ENCODE peak calls at places on chromosomes 7 and 10, in eight cellular contexts. One of them, this sample, is unnamed.

GRCh38 chr10:27779462-27779861 is 33.8 kb upstream of the MKX start:
- DNase-seq in memory B cell: no peak
- DNase-seq in activated naive CD4-positive, alpha-beta T cell treated with anti-CD3 and anti-CD28 coated beads for 36 hours: no peak
- DNase-seq in T-helper 1 cell: no peak
- DNase-seq in stimulated activated CD4-positive, alpha-beta T cell treated with anti-CD3 and anti-CD28 coated beads, Interleukin-15, amount 100 ng/mL, for 48 hours: no peak
- DNase-seq in activated CD8-positive, alpha-beta memory T cell treated with anti-CD3 and anti-CD28 coated beads for 1 hour: no peak
- DNase-seq in C1 segment of cervical spinal cord: no peak
- DNase-seq in stimulated activated CD8-positive, alpha-beta memory T cell treated with anti-CD3 and anti-CD28 coated beads, Interleukin-15, amount 100 ng/mL, for 24 hours: no peak
- DNase-seq in this sample: no peak

GRCh38 chr10:31977440-31978157 is 49.0 kb upstream of the ARHGAP12 start:
- DNase-seq in stimulated activated CD4-positive, alpha-beta T cell treated with anti-CD3 and anti-CD28 coated beads, Interleukin-15, amount 100 ng/mL, for 48 hours: no peak
- DNase-seq in T-helper 1 cell: peak
- DNase-seq in C1 segment of cervical spinal cord: no peak
- DNase-seq in stimulated activated CD8-positive, alpha-beta memory T cell treated with anti-CD3 and anti-CD28 coated beads, Interleukin-15, amount 100 ng/mL, for 24 hours: no peak
- DNase-seq in activated naive CD4-positive, alpha-beta T cell treated with anti-CD3 and anti-CD28 coated beads for 36 hours: no peak
- DNase-seq in activated CD8-positive, alpha-beta memory T cell treated with anti-CD3 and anti-CD28 coated beads for 1 hour: no peak
- DNase-seq in memory B cell: no peak
- DNase-seq in this sample: no peak

GRCh38 chr10:16777473-16778370 is 39.5 kb downstream of the RSU1 start:
- DNase-seq in stimulated activated CD4-positive, alpha-beta T cell treated with anti-CD3 and anti-CD28 coated beads, Interleukin-15, amount 100 ng/mL, for 48 hours: no peak
- DNase-seq in C1 segment of cervical spinal cord: no peak
- DNase-seq in activated CD8-positive, alpha-beta memory T cell treated with anti-CD3 and anti-CD28 coated beads for 1 hour: no peak
- DNase-seq in activated naive CD4-positive, alpha-beta T cell treated with anti-CD3 and anti-CD28 coated beads for 36 hours: no peak
- DNase-seq in T-helper 1 cell: peak
- DNase-seq in stimulated activated CD8-positive, alpha-beta memory T cell treated with anti-CD3 and anti-CD28 coated beads, Interleukin-15, amount 100 ng/mL, for 24 hours: no peak
- DNase-seq in memory B cell: no peak
- DNase-seq in this sample: no peak

GRCh38 chr7:134108803-134109202 is 18.3 kb upstream of the LRGUK start:
- DNase-seq in memory B cell: no peak
- DNase-seq in activated naive CD4-positive, alpha-beta T cell treated with anti-CD3 and anti-CD28 coated beads for 36 hours: no peak
- DNase-seq in stimulated activated CD4-positive, alpha-beta T cell treated with anti-CD3 and anti-CD28 coated beads, Interleukin-15, amount 100 ng/mL, for 48 hours: no peak
- DNase-seq in activated CD8-positive, alpha-beta memory T cell treated with anti-CD3 and anti-CD28 coated beads for 1 hour: no peak
- DNase-seq in T-helper 1 cell: no peak
- DNase-seq in stimulated activated CD8-positive, alpha-beta memory T cell treated with anti-CD3 and anti-CD28 coated beads, Interleukin-15, amount 100 ng/mL, for 24 hours: no peak
- DNase-seq in C1 segment of cervical spinal cord: no peak
- DNase-seq in this sample: no peak

GRCh38 chr7:138980575-138981285 is 459 bp downstream of the KIAA1549 start:
- DNase-seq in C1 segment of cervical spinal cord: peak
- DNase-seq in T-helper 1 cell: no peak
- DNase-seq in activated naive CD4-positive, alpha-beta T cell treated with anti-CD3 and anti-CD28 coated beads for 36 hours: peak
- DNase-seq in memory B cell: peak
- DNase-seq in stimulated activated CD4-positive, alpha-beta T cell treated with anti-CD3 and anti-CD28 coated beads, Interleukin-15, amount 100 ng/mL, for 48 hours: no peak
- DNase-seq in activated CD8-positive, alpha-beta memory T cell treated with anti-CD3 and anti-CD28 coated beads for 1 hour: no peak
- DNase-seq in stimulated activated CD8-positive, alpha-beta memory T cell treated with anti-CD3 and anti-CD28 coated beads, Interleukin-15, amount 100 ng/mL, for 24 hours: no peak
- DNase-seq in this sample: no peak

GRCh38 chr7:8379264-8379663 is 54.1 kb upstream of the NXPH1 start:
- DNase-seq in memory B cell: no peak
- DNase-seq in stimulated activated CD8-positive, alpha-beta memory T cell treated with anti-CD3 and anti-CD28 coated beads, Interleukin-15, amount 100 ng/mL, for 24 hours: no peak
- DNase-seq in activated CD8-positive, alpha-beta memory T cell treated with anti-CD3 and anti-CD28 coated beads for 1 hour: no peak
- DNase-seq in C1 segment of cervical spinal cord: peak
- DNase-seq in activated naive CD4-positive, alpha-beta T cell treated with anti-CD3 and anti-CD28 coated beads for 36 hours: no peak
- DNase-seq in T-helper 1 cell: no peak
- DNase-seq in stimulated activated CD4-positive, alpha-beta T cell treated with anti-CD3 and anti-CD28 coated beads, Interleukin-15, amount 100 ng/mL, for 48 hours: no peak
- DNase-seq in this sample: no peak

GRCh38 chr10:6009961-6010360 is 32.6 kb upstream of the IL15RA start:
- DNase-seq in stimulated activated CD4-positive, alpha-beta T cell treated with anti-CD3 and anti-CD28 coated beads, Interleukin-15, amount 100 ng/mL, for 48 hours: no peak
- DNase-seq in C1 segment of cervical spinal cord: no peak
- DNase-seq in activated CD8-positive, alpha-beta memory T cell treated with anti-CD3 and anti-CD28 coated beads for 1 hour: no peak
- DNase-seq in memory B cell: no peak
- DNase-seq in activated naive CD4-positive, alpha-beta T cell treated with anti-CD3 and anti-CD28 coated beads for 36 hours: no peak
- DNase-seq in stimulated activated CD8-positive, alpha-beta memory T cell treated with anti-CD3 and anti-CD28 coated beads, Interleukin-15, amount 100 ng/mL, for 24 hours: no peak
- DNase-seq in T-helper 1 cell: no peak
- DNase-seq in this sample: no peak

GRCh38 chr7:149495785-149496641 is 1.6 kb downstream of the ZNF746 start:
- DNase-seq in stimulated activated CD4-positive, alpha-beta T cell treated with anti-CD3 and anti-CD28 coated beads, Interleukin-15, amount 100 ng/mL, for 48 hours: no peak
- DNase-seq in activated CD8-positive, alpha-beta memory T cell treated with anti-CD3 and anti-CD28 coated beads for 1 hour: no peak
- DNase-seq in T-helper 1 cell: no peak
- DNase-seq in stimulated activated CD8-positive, alpha-beta memory T cell treated with anti-CD3 and anti-CD28 coated beads, Interleukin-15, amount 100 ng/mL, for 24 hours: no peak
- DNase-seq in memory B cell: no peak
- DNase-seq in C1 segment of cervical spinal cord: peak
- DNase-seq in activated naive CD4-positive, alpha-beta T cell treated with anti-CD3 and anti-CD28 coated beads for 36 hours: peak
- DNase-seq in this sample: no peak

GRCh38 chr10:61903991-61904350 is 2.5 kb downstream of the ARID5B start:
- DNase-seq in T-helper 1 cell: no peak
- DNase-seq in memory B cell: no peak
- DNase-seq in C1 segment of cervical spinal cord: no peak
- DNase-seq in stimulated activated CD8-positive, alpha-beta memory T cell treated with anti-CD3 and anti-CD28 coated beads, Interleukin-15, amount 100 ng/mL, for 24 hours: no peak
- DNase-seq in activated naive CD4-positive, alpha-beta T cell treated with anti-CD3 and anti-CD28 coated beads for 36 hours: no peak
- DNase-seq in activated CD8-positive, alpha-beta memory T cell treated with anti-CD3 and anti-CD28 coated beads for 1 hour: no peak
- DNase-seq in stimulated activated CD4-positive, alpha-beta T cell treated with anti-CD3 and anti-CD28 coated beads, Interleukin-15, amount 100 ng/mL, for 48 hours: no peak
- DNase-seq in this sample: no peak

GRCh38 chr7:55214707-55215106 is 150.4 kb upstream of the LANCL2 start:
- DNase-seq in stimulated activated CD8-positive, alpha-beta memory T cell treated with anti-CD3 and anti-CD28 coated beads, Interleukin-15, amount 100 ng/mL, for 24 hours: no peak
- DNase-seq in memory B cell: no peak
- DNase-seq in T-helper 1 cell: no peak
- DNase-seq in stimulated activated CD4-positive, alpha-beta T cell treated with anti-CD3 and anti-CD28 coated beads, Interleukin-15, amount 100 ng/mL, for 48 hours: no peak
- DNase-seq in activated CD8-positive, alpha-beta memory T cell treated with anti-CD3 and anti-CD28 coated beads for 1 hour: no peak
- DNase-seq in C1 segment of cervical spinal cord: no peak
- DNase-seq in activated naive CD4-positive, alpha-beta T cell treated with anti-CD3 and anti-CD28 coated beads for 36 hours: no peak
- DNase-seq in this sample: no peak

GRCh38 chr7:114048386-114049235 is 129.8 kb upstream of the PPP1R3A start:
- DNase-seq in stimulated activated CD4-positive, alpha-beta T cell treated with anti-CD3 and anti-CD28 coated beads, Interleukin-15, amount 100 ng/mL, for 48 hours: no peak
- DNase-seq in C1 segment of cervical spinal cord: no peak
- DNase-seq in stimulated activated CD8-positive, alpha-beta memory T cell treated with anti-CD3 and anti-CD28 coated beads, Interleukin-15, amount 100 ng/mL, for 24 hours: no peak
- DNase-seq in activated naive CD4-positive, alpha-beta T cell treated with anti-CD3 and anti-CD28 coated beads for 36 hours: no peak
- DNase-seq in T-helper 1 cell: peak
- DNase-seq in activated CD8-positive, alpha-beta memory T cell treated with anti-CD3 and anti-CD28 coated beads for 1 hour: no peak
- DNase-seq in memory B cell: no peak
- DNase-seq in this sample: no peak

GRCh38 chr7:48261696-48262095 is 90.4 kb downstream of the ABCA13 start:
- DNase-seq in stimulated activated CD8-positive, alpha-beta memory T cell treated with anti-CD3 and anti-CD28 coated beads, Interleukin-15, amount 100 ng/mL, for 24 hours: no peak
- DNase-seq in C1 segment of cervical spinal cord: no peak
- DNase-seq in stimulated activated CD4-positive, alpha-beta T cell treated with anti-CD3 and anti-CD28 coated beads, Interleukin-15, amount 100 ng/mL, for 48 hours: no peak
- DNase-seq in memory B cell: no peak
- DNase-seq in activated CD8-positive, alpha-beta memory T cell treated with anti-CD3 and anti-CD28 coated beads for 1 hour: no peak
- DNase-seq in activated naive CD4-positive, alpha-beta T cell treated with anti-CD3 and anti-CD28 coated beads for 36 hours: no peak
- DNase-seq in T-helper 1 cell: no peak
- DNase-seq in this sample: no peak

GRCh38 chr10:123421461-123421860 is 244.7 kb upstream of the GPR26 start:
- DNase-seq in activated CD8-positive, alpha-beta memory T cell treated with anti-CD3 and anti-CD28 coated beads for 1 hour: no peak
- DNase-seq in stimulated activated CD8-positive, alpha-beta memory T cell treated with anti-CD3 and anti-CD28 coated beads, Interleukin-15, amount 100 ng/mL, for 24 hours: no peak
- DNase-seq in memory B cell: no peak
- DNase-seq in stimulated activated CD4-positive, alpha-beta T cell treated with anti-CD3 and anti-CD28 coated beads, Interleukin-15, amount 100 ng/mL, for 48 hours: no peak
- DNase-seq in C1 segment of cervical spinal cord: no peak
- DNase-seq in T-helper 1 cell: no peak
- DNase-seq in activated naive CD4-positive, alpha-beta T cell treated with anti-CD3 and anti-CD28 coated beads for 36 hours: no peak
- DNase-seq in this sample: no peak

GRCh38 chr10:63758080-63758479 is 236.9 kb downstream of the REEP3 start:
- DNase-seq in stimulated activated CD4-positive, alpha-beta T cell treated with anti-CD3 and anti-CD28 coated beads, Interleukin-15, amount 100 ng/mL, for 48 hours: no peak
- DNase-seq in activated naive CD4-positive, alpha-beta T cell treated with anti-CD3 and anti-CD28 coated beads for 36 hours: no peak
- DNase-seq in C1 segment of cervical spinal cord: no peak
- DNase-seq in stimulated activated CD8-positive, alpha-beta memory T cell treated with anti-CD3 and anti-CD28 coated beads, Interleukin-15, amount 100 ng/mL, for 24 hours: no peak
- DNase-seq in T-helper 1 cell: no peak
- DNase-seq in memory B cell: no peak
- DNase-seq in activated CD8-positive, alpha-beta memory T cell treated with anti-CD3 and anti-CD28 coated beads for 1 hour: no peak
- DNase-seq in this sample: no peak

GRCh38 chr10:23630880-23631279 is 192.0 kb downstream of the OTUD1 start:
- DNase-seq in memory B cell: no peak
- DNase-seq in activated naive CD4-positive, alpha-beta T cell treated with anti-CD3 and anti-CD28 coated beads for 36 hours: no peak
- DNase-seq in stimulated activated CD8-positive, alpha-beta memory T cell treated with anti-CD3 and anti-CD28 coated beads, Interleukin-15, amount 100 ng/mL, for 24 hours: no peak
- DNase-seq in C1 segment of cervical spinal cord: no peak
- DNase-seq in stimulated activated CD4-positive, alpha-beta T cell treated with anti-CD3 and anti-CD28 coated beads, Interleukin-15, amount 100 ng/mL, for 48 hours: no peak
- DNase-seq in activated CD8-positive, alpha-beta memory T cell treated with anti-CD3 and anti-CD28 coated beads for 1 hour: no peak
- DNase-seq in T-helper 1 cell: no peak
- DNase-seq in this sample: no peak

GRCh38 chr10:91514025-91514424 is 103.9 kb downstream of the HECTD2 start:
- DNase-seq in T-helper 1 cell: no peak
- DNase-seq in stimulated activated CD4-positive, alpha-beta T cell treated with anti-CD3 and anti-CD28 coated beads, Interleukin-15, amount 100 ng/mL, for 48 hours: no peak
- DNase-seq in stimulated activated CD8-positive, alpha-beta memory T cell treated with anti-CD3 and anti-CD28 coated beads, Interleukin-15, amount 100 ng/mL, for 24 hours: no peak
- DNase-seq in activated CD8-positive, alpha-beta memory T cell treated with anti-CD3 and anti-CD28 coated beads for 1 hour: no peak
- DNase-seq in C1 segment of cervical spinal cord: no peak
- DNase-seq in activated naive CD4-positive, alpha-beta T cell treated with anti-CD3 and anti-CD28 coated beads for 36 hours: no peak
- DNase-seq in memory B cell: no peak
- DNase-seq in this sample: no peak

GRCh38 chr7:68122806-68123205 is 1126.2 kb downstream of the TYW1 start:
- DNase-seq in T-helper 1 cell: no peak
- DNase-seq in activated CD8-positive, alpha-beta memory T cell treated with anti-CD3 and anti-CD28 coated beads for 1 hour: no peak
- DNase-seq in stimulated activated CD8-positive, alpha-beta memory T cell treated with anti-CD3 and anti-CD28 coated beads, Interleukin-15, amount 100 ng/mL, for 24 hours: no peak
- DNase-seq in memory B cell: no peak
- DNase-seq in activated naive CD4-positive, alpha-beta T cell treated with anti-CD3 and anti-CD28 coated beads for 36 hours: no peak
- DNase-seq in stimulated activated CD4-positive, alpha-beta T cell treated with anti-CD3 and anti-CD28 coated beads, Interleukin-15, amount 100 ng/mL, for 48 hours: no peak
- DNase-seq in C1 segment of cervical spinal cord: no peak
- DNase-seq in this sample: no peak

GRCh38 chr10:70052462-70053211 is at the start of gene MACROH2A2:
- DNase-seq in T-helper 1 cell: no peak
- DNase-seq in stimulated activated CD4-positive, alpha-beta T cell treated with anti-CD3 and anti-CD28 coated beads, Interleukin-15, amount 100 ng/mL, for 48 hours: peak
- DNase-seq in stimulated activated CD8-positive, alpha-beta memory T cell treated with anti-CD3 and anti-CD28 coated beads, Interleukin-15, amount 100 ng/mL, for 24 hours: no peak
- DNase-seq in memory B cell: no peak
- DNase-seq in activated naive CD4-positive, alpha-beta T cell treated with anti-CD3 and anti-CD28 coated beads for 36 hours: peak
- DNase-seq in activated CD8-positive, alpha-beta memory T cell treated with anti-CD3 and anti-CD28 coated beads for 1 hour: no peak
- DNase-seq in C1 segment of cervical spinal cord: peak
- DNase-seq in this sample: no peak

GRCh38 chr10:79610601-79611191 is at the start of gene SFTPA1:
- DNase-seq in stimulated activated CD4-positive, alpha-beta T cell treated with anti-CD3 and anti-CD28 coated beads, Interleukin-15, amount 100 ng/mL, for 48 hours: no peak
- DNase-seq in stimulated activated CD8-positive, alpha-beta memory T cell treated with anti-CD3 and anti-CD28 coated beads, Interleukin-15, amount 100 ng/mL, for 24 hours: no peak
- DNase-seq in activated naive CD4-positive, alpha-beta T cell treated with anti-CD3 and anti-CD28 coated beads for 36 hours: no peak
- DNase-seq in memory B cell: no peak
- DNase-seq in activated CD8-positive, alpha-beta memory T cell treated with anti-CD3 and anti-CD28 coated beads for 1 hour: no peak
- DNase-seq in T-helper 1 cell: no peak
- DNase-seq in C1 segment of cervical spinal cord: no peak
- DNase-seq in this sample: no peak

GRCh38 chr10:86711237-86711956 is 43.1 kb downstream of the LDB3 start:
- DNase-seq in memory B cell: peak
- DNase-seq in stimulated activated CD8-positive, alpha-beta memory T cell treated with anti-CD3 and anti-CD28 coated beads, Interleukin-15, amount 100 ng/mL, for 24 hours: peak
- DNase-seq in stimulated activated CD4-positive, alpha-beta T cell treated with anti-CD3 and anti-CD28 coated beads, Interleukin-15, amount 100 ng/mL, for 48 hours: peak
- DNase-seq in activated CD8-positive, alpha-beta memory T cell treated with anti-CD3 and anti-CD28 coated beads for 1 hour: peak
- DNase-seq in C1 segment of cervical spinal cord: peak
- DNase-seq in activated naive CD4-positive, alpha-beta T cell treated with anti-CD3 and anti-CD28 coated beads for 36 hours: peak
- DNase-seq in T-helper 1 cell: peak
- DNase-seq in this sample: peak

GRCh38 chr7:2709553-2710165 is 21.7 kb downstream of the AMZ1 start:
- DNase-seq in stimulated activated CD8-positive, alpha-beta memory T cell treated with anti-CD3 and anti-CD28 coated beads, Interleukin-15, amount 100 ng/mL, for 24 hours: no peak
- DNase-seq in stimulated activated CD4-positive, alpha-beta T cell treated with anti-CD3 and anti-CD28 coated beads, Interleukin-15, amount 100 ng/mL, for 48 hours: peak
- DNase-seq in C1 segment of cervical spinal cord: peak
- DNase-seq in activated naive CD4-positive, alpha-beta T cell treated with anti-CD3 and anti-CD28 coated beads for 36 hours: peak
- DNase-seq in memory B cell: peak
- DNase-seq in activated CD8-positive, alpha-beta memory T cell treated with anti-CD3 and anti-CD28 coated beads for 1 hour: peak
- DNase-seq in T-helper 1 cell: peak
- DNase-seq in this sample: peak

GRCh38 chr10:31599626-31600504 is 280.8 kb downstream of the ZEB1 start:
- DNase-seq in stimulated activated CD8-positive, alpha-beta memory T cell treated with anti-CD3 and anti-CD28 coated beads, Interleukin-15, amount 100 ng/mL, for 24 hours: no peak
- DNase-seq in C1 segment of cervical spinal cord: no peak
- DNase-seq in stimulated activated CD4-positive, alpha-beta T cell treated with anti-CD3 and anti-CD28 coated beads, Interleukin-15, amount 100 ng/mL, for 48 hours: no peak
- DNase-seq in activated naive CD4-positive, alpha-beta T cell treated with anti-CD3 and anti-CD28 coated beads for 36 hours: peak
- DNase-seq in activated CD8-positive, alpha-beta memory T cell treated with anti-CD3 and anti-CD28 coated beads for 1 hour: no peak
- DNase-seq in memory B cell: no peak
- DNase-seq in T-helper 1 cell: no peak
- DNase-seq in this sample: no peak

GRCh38 chr7:108239501-108240225 is 109.5 kb upstream of the LAMB4 start:
- DNase-seq in C1 segment of cervical spinal cord: no peak
- DNase-seq in T-helper 1 cell: no peak
- DNase-seq in stimulated activated CD4-positive, alpha-beta T cell treated with anti-CD3 and anti-CD28 coated beads, Interleukin-15, amount 100 ng/mL, for 48 hours: no peak
- DNase-seq in activated CD8-positive, alpha-beta memory T cell treated with anti-CD3 and anti-CD28 coated beads for 1 hour: no peak
- DNase-seq in activated naive CD4-positive, alpha-beta T cell treated with anti-CD3 and anti-CD28 coated beads for 36 hours: no peak
- DNase-seq in memory B cell: no peak
- DNase-seq in stimulated activated CD8-positive, alpha-beta memory T cell treated with anti-CD3 and anti-CD28 coated beads, Interleukin-15, amount 100 ng/mL, for 24 hours: no peak
- DNase-seq in this sample: no peak

This sample was measured in D721Med.